ENCODE peak calls at places on chromosomes 5 and 9, in five cellular contexts. One of them, this sample, is unnamed. For H3K27me3 and H3K9me3, the result is how much of the 10 kb centered on the place peaks cover.

GRCh38 chr9:99873943-99874584 is 32.4 kb upstream of the STX17 start:
- DNase-seq in keratinocyte: no peak
- DNase-seq in right atrium auricular region: no peak
- DNase-seq in colonic mucosa: no peak
- DNase-seq in endothelial cell of umbilical vein: no peak
- DNase-seq in this sample: no peak

GRCh38 chr5:134098690-134099089 is 15.8 kb upstream of the TCF7 start:
- DNase-seq in keratinocyte: no peak
- DNase-seq in right atrium auricular region: no peak
- DNase-seq in colonic mucosa: no peak
- DNase-seq in endothelial cell of umbilical vein: no peak
- DNase-seq in this sample: no peak

GRCh38 chr5:107570805-107571531 is 99.8 kb downstream of the EFNA5 start:
- DNase-seq in keratinocyte: no peak
- DNase-seq in right atrium auricular region: no peak
- DNase-seq in colonic mucosa: peak
- DNase-seq in endothelial cell of umbilical vein: peak
- DNase-seq in this sample: no peak

GRCh38 chr9:14278291-14278721 is 35.6 kb downstream of the NFIB start:
- DNase-seq in keratinocyte: peak
- DNase-seq in right atrium auricular region: no peak
- DNase-seq in colonic mucosa: no peak
- DNase-seq in endothelial cell of umbilical vein: peak
- DNase-seq in this sample: no peak

GRCh38 chr9:76873056-76873792 is 32.7 kb downstream of the PRUNE2 start:
- DNase-seq in keratinocyte: no peak
- DNase-seq in right atrium auricular region: no peak
- DNase-seq in colonic mucosa: no peak
- DNase-seq in endothelial cell of umbilical vein: no peak
- DNase-seq in this sample: peak

GRCh38 chr5:172952034-172952511 is 7.2 kb upstream of the RPL26L1 start:
- DNase-seq in keratinocyte: no peak
- DNase-seq in right atrium auricular region: no peak
- DNase-seq in colonic mucosa: no peak
- DNase-seq in endothelial cell of umbilical vein: no peak
- DNase-seq in this sample: no peak

GRCh38 chr5:91072891-91073290 is 310.2 kb downstream of the ARRDC3 start:
- DNase-seq in keratinocyte: no peak
- DNase-seq in right atrium auricular region: no peak
- DNase-seq in colonic mucosa: no peak
- DNase-seq in endothelial cell of umbilical vein: no peak
- DNase-seq in this sample: no peak

GRCh38 chr9:137435980-137436760 is 5.0 kb downstream of the ENTPD8 start:
- DNase-seq in keratinocyte: no peak
- DNase-seq in right atrium auricular region: no peak
- DNase-seq in colonic mucosa: peak
- DNase-seq in endothelial cell of umbilical vein: no peak
- DNase-seq in this sample: no peak

GRCh38 chr9:121876212-121876611 is 216.9 kb downstream of the TTLL11 start:
- DNase-seq in keratinocyte: no peak
- DNase-seq in right atrium auricular region: no peak
- DNase-seq in colonic mucosa: no peak
- DNase-seq in endothelial cell of umbilical vein: no peak
- DNase-seq in this sample: no peak

GRCh38 chr5:154949758-154950157 is 8.9 kb downstream of the MRPL22 start:
- DNase-seq in keratinocyte: no peak
- DNase-seq in right atrium auricular region: no peak
- DNase-seq in colonic mucosa: no peak
- DNase-seq in endothelial cell of umbilical vein: no peak
- DNase-seq in this sample: no peak

GRCh38 chr5:103943243-103943642 is 380.7 kb upstream of the NUDT12 start:
- DNase-seq in keratinocyte: no peak
- DNase-seq in right atrium auricular region: no peak
- DNase-seq in colonic mucosa: no peak
- DNase-seq in endothelial cell of umbilical vein: no peak
- DNase-seq in this sample: no peak

GRCh38 chr5:135534609-135535419 is 950 bp downstream of the NEUROG1 start:
- DNase-seq in keratinocyte: no peak
- DNase-seq in right atrium auricular region: no peak
- DNase-seq in colonic mucosa: no peak
- DNase-seq in endothelial cell of umbilical vein: no peak
- DNase-seq in this sample: no peak

GRCh38 chr5:135535820-135536801 is at the start of gene NEUROG1:
- DNase-seq in keratinocyte: no peak
- DNase-seq in right atrium auricular region: no peak
- DNase-seq in colonic mucosa: peak
- DNase-seq in endothelial cell of umbilical vein: no peak
- DNase-seq in this sample: peak

GRCh38 chr5:135535420-135535819 is 344 bp downstream of the NEUROG1 start:
- DNase-seq in keratinocyte: no peak
- DNase-seq in right atrium auricular region: no peak
- DNase-seq in colonic mucosa: no peak
- DNase-seq in endothelial cell of umbilical vein: no peak
- DNase-seq in this sample: no peak

GRCh38 chr5:135533346-135533745 is 2.4 kb downstream of the NEUROG1 start:
- DNase-seq in keratinocyte: no peak
- DNase-seq in right atrium auricular region: no peak
- DNase-seq in colonic mucosa: no peak
- DNase-seq in endothelial cell of umbilical vein: no peak
- DNase-seq in this sample: no peak

GRCh38 chr5:135533794-135534193 is 2.0 kb downstream of the NEUROG1 start:
- DNase-seq in keratinocyte: no peak
- DNase-seq in right atrium auricular region: no peak
- DNase-seq in colonic mucosa: no peak
- DNase-seq in endothelial cell of umbilical vein: no peak
- DNase-seq in this sample: no peak
- H3K27me3 ChIP-seq in keratinocyte: half or more
- H3K27me3 ChIP-seq in right atrium auricular region: under half
- H3K27me3 ChIP-seq in colonic mucosa: half or more
- H3K27me3 ChIP-seq in endothelial cell of umbilical vein: half or more
- H3K27me3 ChIP-seq in this sample: half or more

DNA sequence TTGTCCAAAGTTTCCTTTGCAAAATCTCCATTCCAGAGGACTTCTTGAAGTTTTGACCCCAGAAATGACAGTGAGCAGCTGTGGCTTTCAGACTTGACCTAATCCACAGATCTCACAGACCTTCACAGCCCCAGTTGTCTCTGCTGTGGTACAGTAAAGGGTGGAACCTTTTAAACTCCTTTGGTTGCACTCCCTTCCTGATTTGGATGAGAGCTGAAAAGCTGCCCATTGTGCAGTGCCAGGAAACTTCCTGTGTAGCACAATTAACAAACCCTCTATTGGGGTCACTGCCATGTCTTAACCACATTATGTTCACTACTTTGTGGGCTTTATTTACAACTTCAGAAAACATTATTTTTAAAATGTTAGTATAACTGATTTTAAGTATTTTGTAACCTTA is 56.7 kb upstream of the PCSK5 start:
- DNase-seq in keratinocyte: no peak
- DNase-seq in right atrium auricular region: no peak
- DNase-seq in colonic mucosa: no peak
- DNase-seq in endothelial cell of umbilical vein: no peak
- DNase-seq in this sample: no peak
- H3K9me3 ChIP-seq in keratinocyte: under half
- H3K9me3 ChIP-seq in right atrium auricular region: under half
- H3K9me3 ChIP-seq in colonic mucosa: under half
- H3K9me3 ChIP-seq in endothelial cell of umbilical vein: under half
- H3K9me3 ChIP-seq in this sample: under half

GRCh38 chr5:177390363-177391300 is 6.4 kb downstream of the SLC34A1 start:
- DNase-seq in keratinocyte: no peak
- DNase-seq in right atrium auricular region: peak
- DNase-seq in colonic mucosa: peak
- DNase-seq in endothelial cell of umbilical vein: peak
- DNase-seq in this sample: peak

GRCh38 chr5:177386542-177386941 is 2.3 kb downstream of the SLC34A1 start:
- DNase-seq in keratinocyte: no peak
- DNase-seq in right atrium auricular region: no peak
- DNase-seq in colonic mucosa: no peak
- DNase-seq in endothelial cell of umbilical vein: no peak
- DNase-seq in this sample: no peak

GRCh38 chr5:177388521-177389052 is 4.4 kb downstream of the SLC34A1 start:
- DNase-seq in keratinocyte: peak
- DNase-seq in right atrium auricular region: no peak
- DNase-seq in colonic mucosa: no peak
- DNase-seq in endothelial cell of umbilical vein: no peak
- DNase-seq in this sample: no peak

GRCh38 chr5:177387405-177387804 is 3.2 kb downstream of the SLC34A1 start:
- DNase-seq in keratinocyte: no peak
- DNase-seq in right atrium auricular region: no peak
- DNase-seq in colonic mucosa: no peak
- DNase-seq in endothelial cell of umbilical vein: no peak
- DNase-seq in this sample: no peak

DNA sequence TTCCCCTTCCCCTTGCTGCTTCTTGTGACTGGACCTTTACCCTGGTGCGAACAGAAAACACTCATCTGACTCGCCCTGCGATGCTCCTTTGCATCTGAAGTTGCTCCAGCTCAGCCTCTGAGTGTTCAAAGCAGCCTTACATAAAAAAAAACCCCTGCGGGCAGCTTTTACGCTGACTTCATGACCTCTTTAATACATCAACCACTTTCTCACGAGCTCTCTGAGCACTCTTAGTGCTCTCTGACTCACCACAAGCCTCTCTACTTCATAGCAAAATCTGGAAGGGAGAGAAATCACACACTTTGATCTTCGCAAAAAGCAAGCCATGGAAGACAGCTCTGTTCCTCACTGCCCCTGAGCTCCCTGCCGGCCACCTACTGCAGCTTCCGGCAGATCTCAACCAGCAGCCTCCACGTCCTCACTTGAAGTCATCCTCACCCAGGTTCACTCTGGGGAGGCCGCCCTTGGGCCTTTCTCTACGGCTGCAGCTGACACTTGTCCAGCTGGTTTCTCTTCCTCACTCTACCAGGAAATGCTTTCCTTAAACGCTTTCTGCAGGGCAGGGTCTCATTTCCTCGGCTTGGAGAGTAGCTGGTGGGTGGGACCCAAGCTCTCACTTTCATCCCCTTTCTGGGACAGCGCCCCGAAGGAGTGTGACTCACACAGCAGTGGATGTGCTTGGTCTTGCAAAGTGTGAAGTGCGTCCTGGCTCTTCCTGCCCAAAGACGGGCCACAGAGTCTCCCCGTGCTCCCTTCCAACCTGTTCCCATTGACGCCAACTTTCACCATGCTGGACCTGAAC is 5.3 kb downstream of the SLC34A1 start:
- DNase-seq in keratinocyte: peak
- DNase-seq in right atrium auricular region: peak
- DNase-seq in colonic mucosa: peak
- DNase-seq in endothelial cell of umbilical vein: no peak
- DNase-seq in this sample: no peak
- TF ChIP-seq CTCF in keratinocyte: no peak
- TF ChIP-seq CTCF in right atrium auricular region: no peak
- TF ChIP-seq CTCF in colonic mucosa: no peak
- TF ChIP-seq CTCF in endothelial cell of umbilical vein: no peak
- TF ChIP-seq CTCF in this sample: no peak

GRCh38 chr9:126707083-126707482 is 93.4 kb downstream of the LMX1B start:
- DNase-seq in keratinocyte: no peak
- DNase-seq in right atrium auricular region: peak
- DNase-seq in colonic mucosa: no peak
- DNase-seq in endothelial cell of umbilical vein: no peak
- DNase-seq in this sample: no peak

GRCh38 chr9:126704157-126704941 is 90.6 kb downstream of the LMX1B start:
- DNase-seq in keratinocyte: no peak
- DNase-seq in right atrium auricular region: no peak
- DNase-seq in colonic mucosa: no peak
- DNase-seq in endothelial cell of umbilical vein: no peak
- DNase-seq in this sample: peak

GRCh38 chr9:126705311-126705766 is 91.6 kb downstream of the LMX1B start:
- DNase-seq in keratinocyte: no peak
- DNase-seq in right atrium auricular region: peak
- DNase-seq in colonic mucosa: peak
- DNase-seq in endothelial cell of umbilical vein: peak
- DNase-seq in this sample: peak

GRCh38 chr9:126706698-126707053 is 92.9 kb downstream of the LMX1B start:
- DNase-seq in keratinocyte: no peak
- DNase-seq in right atrium auricular region: no peak
- DNase-seq in colonic mucosa: no peak
- DNase-seq in endothelial cell of umbilical vein: no peak
- DNase-seq in this sample: no peak

GRCh38 chr9:126705767-126706697 is 92.3 kb downstream of the LMX1B start:
- DNase-seq in keratinocyte: no peak
- DNase-seq in right atrium auricular region: no peak
- DNase-seq in colonic mucosa: peak
- DNase-seq in endothelial cell of umbilical vein: peak
- DNase-seq in this sample: peak
- H3K27me3 ChIP-seq in keratinocyte: under half
- H3K27me3 ChIP-seq in right atrium auricular region: under half
- H3K27me3 ChIP-seq in colonic mucosa: under half
- H3K27me3 ChIP-seq in endothelial cell of umbilical vein: under half
- H3K27me3 ChIP-seq in this sample: under half

GRCh38 chr5:148482697-148483462 is 99.1 kb downstream of the FBXO38 start:
- DNase-seq in keratinocyte: no peak
- DNase-seq in right atrium auricular region: no peak
- DNase-seq in colonic mucosa: peak
- DNase-seq in endothelial cell of umbilical vein: peak
- DNase-seq in this sample: peak
- H3K9me3 ChIP-seq in keratinocyte: under half
- H3K9me3 ChIP-seq in right atrium auricular region: under half
- H3K9me3 ChIP-seq in colonic mucosa: under half
- H3K9me3 ChIP-seq in endothelial cell of umbilical vein: under half
- H3K9me3 ChIP-seq in this sample: under half